ENCODE peak calls at places on chromosomes 4 and X, in four cellular contexts. A is HCEC 1CT, I is putamen, Y is RPMI7951. E is an unnamed sample.

GRCh38 chrX:15854080-15854655 is 445 bp downstream of the AP1S2 start:
- DNase-seq in A (peak), I (peak), Y (peak), E (peak)

GRCh38 chr4:36349904-36350554 is 68.6 kb downstream of the DTHD1 start:
- DNase-seq in A (no peak), I (no peak), Y (no peak), E (no peak)

GRCh38 chr4:76691767-76692689 is 205.9 kb downstream of the SOWAHB start:
- DNase-seq in A (no peak), I (no peak), Y (no peak), E (no peak)

GRCh38 chr4:126682250-126682649 is 950.5 kb upstream of the INTU start:
- DNase-seq in A (no peak), I (no peak), Y (no peak), E (no peak)

GRCh38 chr4:91997045-91997444 is 306.7 kb upstream of the GRID2 start:
- DNase-seq in A (no peak), I (no peak), Y (no peak), E (peak)

GRCh38 chr4:92175250-92175649 is 128.5 kb upstream of the GRID2 start:
- DNase-seq in A (no peak), I (no peak), Y (no peak), E (no peak)

GRCh38 chr4:128862608-128863313 is 53.3 kb downstream of the JADE1 start:
- DNase-seq in A (no peak), I (no peak), Y (no peak), E (no peak)

GRCh38 chrX:136457303-136457917 is 30.3 kb upstream of the BRS3 start:
- DNase-seq in A (no peak), I (no peak), Y (no peak), E (no peak)

GRCh38 chrX:4935846-4936245 is 1222.4 kb upstream of the PRKX start:
- DNase-seq in A (no peak), I (peak), Y (peak), E (no peak)

GRCh38 chrX:46912673-46913491 is 661 bp downstream of the JADE3 start:
- DNase-seq in A (peak), I (no peak), Y (peak), E (peak)

GRCh38 chr4:85725727-85726170 is 250.8 kb downstream of the ARHGAP24 start:
- DNase-seq in A (peak), I (no peak), Y (peak), E (no peak)

GRCh38 chr4:6281436-6282144 is 11.9 kb downstream of the WFS1 start:
- DNase-seq in A (no peak), I (peak), Y (no peak), E (no peak)

GRCh38 chrX:19579485-19579884 is 64.2 kb upstream of the MAP3K15 start:
- DNase-seq in A (peak), I (no peak), Y (peak), E (no peak)

GRCh38 chr4:189322426-189322825 is 618.2 kb upstream of the FRG1 start:
- DNase-seq in A (no peak), I (no peak), Y (no peak), E (no peak)

GRCh38 chrX:84339507-84340364 is 151.7 kb upstream of the RPS6KA6 start:
- DNase-seq in A (peak), I (no peak), Y (peak), E (peak)

GRCh38 chr4:106366026-106366425 is 2.6 kb downstream of the GIMD1 start:
- DNase-seq in A (peak), I (no peak), Y (no peak), E (no peak)

GRCh38 chr4:14853186-14853946 is 148.9 kb upstream of the CPEB2 start:
- DNase-seq in A (peak), I (no peak), Y (peak), E (peak)